ENCODE peak calls at places on chromosomes 3 and 15, in five cellular contexts. K is K562, D is GM12878, M is HepG2, N is H1. Y is an unnamed sample. For H3K4me1, the result is how much of the 10 kb centered on the place peaks cover.

GRCh38 chr3:132637590-132637989 is 22.0 kb downstream of the ACAD11 start:
- DNase-seq in D (no peak), N (no peak), K (no peak), M (no peak), Y (no peak)

GRCh38 chr3:39641210-39641718 is 168.1 kb upstream of the MYRIP start:
- DNase-seq in N (no peak), D (no peak), M (no peak), K (no peak), Y (no peak)

GRCh38 chr3:39668420-39668819 is 141.0 kb upstream of the MYRIP start:
- DNase-seq in K (peak), D (no peak), N (no peak), M (peak), Y (peak)

GRCh38 chr3:71219744-71220638 is 363.5 kb downstream of the FOXP1 start:
- DNase-seq in M (peak), K (no peak), N (no peak), D (no peak), Y (no peak)

GRCh38 chr3:40249168-40249567 is 60.3 kb upstream of the EIF1B start:
- DNase-seq in K (no peak), M (no peak), D (no peak), N (no peak), Y (no peak)

GRCh38 chr3:33067484-33067883 is 29.5 kb downstream of the GLB1 start:
- DNase-seq in D (no peak), M (peak), K (peak), N (no peak), Y (peak)

GRCh38 chr3:197317250-197317963 is 19.0 kb upstream of the DLG1 start:
- DNase-seq in D (no peak), K (no peak), M (no peak), N (no peak), Y (peak)

GRCh38 chr15:66603301-66604179 is 37.7 kb upstream of the LCTL start:
- DNase-seq in D (no peak), M (peak), K (peak), N (peak), Y (peak)

GRCh38 chr3:61985020-61985419 is 388.3 kb downstream of the FEZF2 start:
- DNase-seq in N (no peak), D (no peak), K (no peak), M (no peak), Y (no peak)

GRCh38 chr3:29683306-29683993 is 402.6 kb downstream of the RBMS3 start:
- DNase-seq in M (no peak), K (no peak), N (no peak), D (peak), Y (no peak)

GRCh38 chr3:101861978-101862421 is 12.7 kb downstream of the NFKBIZ start:
- DNase-seq in K (no peak), D (no peak), N (no peak), M (no peak), Y (no peak)

GRCh38 chr3:173025941-173026340 is 115.1 kb downstream of the SPATA16 start:
- DNase-seq in M (no peak), N (no peak), D (no peak), K (no peak), Y (no peak)

GRCh38 chr15:52527898-52528464 is 699 bp downstream of the MYO5A start:
- DNase-seq in K (no peak), D (no peak), M (no peak), N (no peak), Y (no peak)

GRCh38 chr15:69081310-69082004 is 67.0 kb downstream of the NOX5 start:
- DNase-seq in N (no peak), K (no peak), D (no peak), M (no peak), Y (no peak)

GRCh38 chr15:26772588-26773484 is at the start of gene GABRB3:
- DNase-seq in K (no peak), D (no peak), M (no peak), N (no peak), Y (no peak)

GRCh38 chr3:138768126-138768525 is 66.6 kb downstream of the PIK3CB start:
- DNase-seq in K (no peak), N (no peak), D (no peak), M (no peak), Y (peak)

GRCh38 chr15:66601521-66601920 is 35.7 kb upstream of the LCTL start:
- DNase-seq in M (no peak), K (no peak), D (no peak), N (no peak), Y (no peak)

GRCh38 chr3:170765419-170766078 is 104.4 kb downstream of the RPL22L1 start:
- DNase-seq in D (no peak), N (no peak), M (peak), K (peak), Y (no peak)

GRCh38 chr3:2628117-2628516 is 482.1 kb downstream of the IL5RA start:
- DNase-seq in D (no peak), N (no peak), M (no peak), K (no peak), Y (no peak)

GRCh38 chr15:73078722-73079121 is 26.5 kb downstream of the NEO1 start:
- DNase-seq in K (no peak), D (no peak), M (peak), N (no peak), Y (no peak)

GRCh38 chr15:91881551-91882297 is 28.2 kb downstream of the SLCO3A1 start:
- DNase-seq in N (no peak), D (no peak), K (no peak), M (no peak), Y (no peak)

GRCh38 chr3:140942221-140943104 is 827 bp downstream of the SLC25A36 start:
- DNase-seq in N (no peak), K (peak), M (peak), D (no peak), Y (no peak)

GRCh38 chr3:183331518-183331917 is 78.5 kb downstream of the B3GNT5 start:
- DNase-seq in M (no peak), K (no peak), D (no peak), N (no peak), Y (no peak)

GRCh38 chr15:52653451-52653964 is 25.7 kb downstream of the ATOSA start:
- DNase-seq in N (no peak), D (no peak), K (peak), M (no peak), Y (no peak)

GRCh38 chr15:101303408-101303807 is 8.4 kb upstream of the SNRPA1 start:
- DNase-seq in K (no peak), D (no peak), M (no peak), N (no peak), Y (no peak)

DNA sequence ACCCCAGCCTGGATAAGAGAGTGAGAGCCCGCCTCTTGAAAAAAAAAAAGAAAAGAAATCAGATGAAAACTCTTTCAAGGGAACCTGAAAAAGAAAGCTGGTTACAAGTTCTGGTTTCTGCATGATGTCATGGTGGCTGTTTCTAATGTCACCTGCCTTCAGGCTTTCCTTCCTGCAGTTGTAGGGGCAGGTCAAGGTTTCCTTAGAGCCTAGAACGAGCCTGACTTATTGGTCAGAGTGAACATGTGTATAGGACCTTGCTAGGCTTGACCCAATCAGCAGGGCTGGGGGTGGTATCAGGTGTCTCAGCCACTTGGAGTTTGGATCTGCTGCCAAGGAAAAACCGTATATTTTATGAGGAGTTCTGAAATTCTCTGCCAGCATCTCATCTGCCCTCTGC is 3.8 kb downstream of the IVD start:
- DNase-seq in K (no peak), D (no peak), N (no peak), M (no peak), Y (no peak)
- TF ChIP-seq POLR2A in K (no peak), D (no peak), N (no peak), M (no peak), Y (no peak)

GRCh38 chr3:38054166-38054991 is 15.4 kb downstream of the DLEC1 start:
- DNase-seq in M (peak), D (no peak), N (no peak), K (no peak), Y (no peak)
- H3K4me1 ChIP-seq in M (under half), D (under half), N (under half), K (under half), Y (under half)

DNA sequence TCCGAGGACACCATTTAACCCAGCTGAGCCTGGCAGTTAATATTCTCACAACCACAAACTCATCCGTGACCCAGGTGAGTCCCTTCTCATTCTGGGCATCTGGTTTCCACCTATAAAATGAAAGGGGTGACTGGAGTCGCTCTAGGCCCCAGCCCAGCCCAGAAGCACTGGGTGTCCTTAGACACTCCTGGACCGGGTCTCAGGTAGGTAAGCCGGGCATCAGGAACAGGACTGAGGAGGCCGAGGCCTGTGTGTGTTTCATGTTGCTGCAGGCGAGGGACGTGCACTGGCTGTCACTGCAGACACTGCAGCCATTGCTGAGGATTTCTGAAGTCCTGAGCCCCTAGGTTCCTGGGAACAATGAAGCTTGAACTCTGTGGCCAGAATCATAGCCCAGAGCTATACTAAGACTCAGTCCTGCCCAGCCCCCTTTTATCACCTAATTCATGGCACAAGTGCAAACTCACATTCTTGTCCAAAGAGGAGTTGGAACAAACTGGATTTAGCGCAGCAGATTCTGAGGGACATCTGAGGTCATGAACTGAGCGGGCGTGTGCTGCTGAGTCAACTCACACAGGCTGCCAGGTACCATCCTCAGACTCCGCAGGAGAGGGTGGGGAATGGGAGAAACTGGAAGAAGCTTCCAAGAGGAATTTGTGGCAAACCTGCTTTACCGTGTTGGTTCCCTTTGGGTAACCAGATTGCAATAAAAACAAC is 184.9 kb downstream of the FAM43A start:
- DNase-seq in M (no peak), K (no peak), D (no peak), N (no peak), Y (peak)
- TF ChIP-seq JUND in M (no peak), K (no peak), D (no peak), N (no peak), Y (peak)

GRCh38 chr3:192917508-192918274 is at the start of gene MB21D2:
- DNase-seq in M (peak), N (no peak), D (no peak), K (peak), Y (peak)
- TF ChIP-seq POLR2A in M (peak), N (peak), D (peak), K (no peak), Y (peak)

GRCh38 chr3:50885070-50885469 is 210.3 kb downstream of the DOCK3 start:
- DNase-seq in M (no peak), K (no peak), D (no peak), N (no peak), Y (no peak)

GRCh38 chr3:50890688-50891344 is 216.1 kb downstream of the DOCK3 start:
- DNase-seq in D (no peak), N (no peak), K (no peak), M (no peak), Y (no peak)

DNA sequence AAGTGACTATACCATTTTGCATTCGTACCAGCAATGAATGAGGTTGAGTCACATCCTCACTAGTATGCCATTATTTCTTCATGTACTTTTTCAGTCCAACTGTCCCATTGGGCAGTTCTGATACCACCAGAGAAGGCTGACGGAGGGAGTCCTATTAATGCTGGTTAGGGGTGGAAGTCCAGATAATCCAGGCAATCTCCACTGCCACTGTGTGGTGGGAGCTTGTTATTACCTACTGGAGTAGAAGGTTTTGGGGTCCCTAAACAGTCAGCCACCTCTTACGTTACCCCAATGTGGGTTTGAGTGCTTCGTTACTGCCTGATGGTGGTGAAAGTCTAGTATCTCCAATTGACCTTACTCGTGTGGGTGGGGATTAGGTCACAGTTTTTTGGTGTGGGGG is 210.8 kb downstream of the DOCK3 start:
- DNase-seq in K (peak), D (no peak), M (peak), N (no peak), Y (no peak)
- H3K4me1 ChIP-seq in K (under half), D (under half), M (under half), N (under half), Y (under half)

DNA sequence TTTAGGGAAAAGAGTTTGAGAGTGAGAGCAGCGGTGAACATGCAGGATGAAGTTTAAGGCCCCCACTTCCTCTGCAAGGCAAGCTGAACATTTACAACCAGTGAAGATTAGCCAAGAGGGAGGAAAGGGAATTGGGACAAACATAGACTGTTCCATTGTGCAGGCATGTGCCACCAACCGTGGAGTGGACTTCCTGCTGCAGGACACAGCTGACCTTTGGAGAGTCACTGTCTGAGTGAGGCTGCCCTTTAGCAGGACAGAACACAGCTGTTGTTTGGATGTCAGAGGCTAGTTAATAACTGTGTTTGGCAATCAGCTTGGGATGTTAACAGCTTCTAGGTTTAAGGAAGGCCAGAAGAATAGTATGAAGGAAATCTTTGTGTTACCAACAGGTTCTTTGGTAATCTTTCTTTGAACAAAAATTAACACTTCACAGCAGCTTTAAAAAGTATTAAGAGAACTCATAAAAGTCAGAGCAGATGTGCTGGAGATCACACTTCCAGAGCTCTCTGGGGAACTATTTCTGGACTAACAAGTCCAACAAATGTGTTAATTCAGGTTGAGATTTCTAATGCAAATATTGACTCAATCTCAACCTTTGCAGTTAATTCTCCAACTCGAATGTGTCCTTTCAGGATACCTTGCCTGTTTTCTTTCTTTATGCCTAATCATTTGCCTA is 31.4 kb downstream of the CTDSPL start:
- DNase-seq in N (no peak), K (no peak), M (peak), D (no peak), Y (no peak)
- TF ChIP-seq JUND in N (no peak), K (no peak), M (no peak), D (no peak), Y (no peak)

GRCh38 chr3:18426597-18426996 is 1.5 kb upstream of the SATB1 start:
- DNase-seq in D (no peak), M (no peak), N (no peak), K (no peak), Y (no peak)

GRCh38 chr3:18424213-18424861 is 802 bp downstream of the SATB1 start:
- DNase-seq in K (no peak), D (no peak), N (no peak), M (no peak), Y (no peak)

GRCh38 chr3:18425641-18426403 is 683 bp upstream of the SATB1 start:
- DNase-seq in N (no peak), K (no peak), D (no peak), M (no peak), Y (no peak)

GRCh38 chr3:18423401-18424212 is 1.5 kb downstream of the SATB1 start:
- DNase-seq in K (peak), M (no peak), D (peak), N (no peak), Y (peak)

DNA sequence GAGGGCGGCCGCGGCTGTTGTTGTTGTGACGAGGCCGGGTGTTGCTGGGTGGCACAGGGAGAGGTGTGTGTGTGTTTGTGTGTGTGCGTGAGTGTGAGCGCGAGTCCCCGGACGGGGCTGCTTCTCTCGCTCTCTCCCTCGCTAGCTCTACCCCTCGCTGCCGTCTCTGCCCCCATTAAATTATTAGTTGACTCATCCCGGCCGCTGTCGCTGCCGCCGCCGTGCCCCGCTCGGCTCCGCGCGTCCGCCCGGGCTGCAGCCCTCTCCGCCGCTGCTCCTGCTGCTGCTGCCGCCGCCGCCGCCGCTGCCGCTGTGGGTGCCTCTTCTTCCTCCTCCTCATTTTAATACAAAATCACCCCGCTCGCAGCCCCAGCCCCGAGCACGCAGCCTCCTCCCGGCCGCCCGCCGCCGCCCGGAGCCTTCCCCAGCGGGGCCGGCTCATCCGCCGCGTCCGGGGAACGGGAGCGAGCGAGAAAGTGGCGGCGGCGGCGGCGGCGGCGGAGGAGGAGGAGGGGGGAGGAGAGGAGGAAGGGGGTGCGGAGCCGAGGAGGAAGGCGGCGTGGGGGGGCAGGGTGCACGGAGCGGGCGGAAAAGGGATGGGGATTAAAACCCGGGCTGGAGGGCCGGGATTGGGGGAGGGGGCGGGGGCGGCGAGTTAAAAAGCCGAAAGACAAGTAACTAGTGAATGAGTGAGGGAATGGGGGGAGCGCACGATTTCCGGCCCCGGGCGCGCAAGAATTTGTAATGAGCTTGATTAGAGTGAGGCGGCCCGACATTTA is at the start of gene SATB1:
- DNase-seq in K (peak), M (no peak), N (no peak), D (no peak), Y (no peak)
- TF ChIP-seq POLR2A in K (no peak), M (no peak), N (no peak), D (no peak), Y (no peak)

GRCh38 chr15:90591524-90591923 is 61.8 kb downstream of the CRTC3 start:
- DNase-seq in K (no peak), D (no peak), N (no peak), M (no peak), Y (no peak)

GRCh38 chr15:90595760-90596155 is 66.0 kb downstream of the CRTC3 start:
- DNase-seq in K (no peak), N (no peak), M (no peak), D (no peak), Y (no peak)

GRCh38 chr15:90594297-90594696 is 64.6 kb downstream of the CRTC3 start:
- DNase-seq in K (no peak), N (no peak), M (no peak), D (peak), Y (no peak)

GRCh38 chr15:90592144-90592887 is 62.6 kb downstream of the CRTC3 start:
- DNase-seq in M (peak), K (no peak), N (no peak), D (no peak), Y (no peak)

DNA sequence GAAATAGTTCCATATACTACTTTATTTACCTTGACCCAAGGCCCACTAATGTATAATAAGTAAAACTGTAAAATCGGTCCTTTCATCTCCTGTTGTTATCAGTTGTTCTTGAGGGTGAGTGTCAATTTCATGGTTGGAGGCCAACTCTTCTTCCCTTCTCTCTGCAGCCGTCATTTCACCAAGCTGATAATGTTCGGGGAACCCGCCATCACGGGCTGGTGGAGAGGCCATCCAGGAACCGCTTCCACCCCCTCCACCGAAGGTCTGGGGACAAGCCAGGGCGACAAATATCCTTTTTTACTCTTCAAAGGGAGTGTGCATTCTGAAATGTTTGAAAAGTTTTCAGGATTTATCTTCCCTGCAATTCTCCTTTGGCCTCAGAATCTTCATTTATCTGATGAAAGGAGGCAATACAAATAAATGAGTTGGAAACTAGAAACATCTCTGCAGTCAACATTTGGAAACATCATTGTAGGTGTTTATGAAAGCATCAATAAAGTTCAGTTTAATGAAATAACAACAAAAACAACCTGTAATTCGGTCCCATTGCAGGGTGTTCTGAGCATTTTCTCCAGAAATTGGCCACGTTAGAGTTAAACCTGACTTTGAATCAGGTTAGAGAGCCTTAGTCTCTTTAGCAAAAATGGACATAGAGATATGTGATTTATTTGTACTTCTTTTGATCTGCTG is 63.9 kb downstream of the CRTC3 start:
- DNase-seq in K (no peak), M (no peak), D (no peak), N (no peak), Y (no peak)
- H3K4me1 ChIP-seq in K (under half), M (under half), D (half or more), N (under half), Y (under half)